ENCODE peak calls at places on chromosome 12, in ten cellular contexts. One of them, this sample, is unnamed.
A peak's percentile ranks its signal among the peaks of the same experiment; 100 is the strongest.

GRCh38 chr12:46569826-46570390 is 197.3 kb upstream of the SLC38A2 start:
- DNase-seq in Peyer's patch: no peak
- DNase-seq in AG04450: no peak
- DNase-seq in endothelial cell of umbilical vein: no peak
- DNase-seq in pancreas: no peak
- DNase-seq in HCT116: no peak
- DNase-seq in A549: no peak
- DNase-seq in esophagus muscularis mucosa: no peak
- DNase-seq in WERI-Rb-1: no peak
- DNase-seq in heart left ventricle: no peak
- DNase-seq in this sample: no peak

GRCh38 chr12:130632582-130633174 is 83.4 kb downstream of the RIMBP2 start:
- DNase-seq in A549: no peak
- DNase-seq in Peyer's patch: no peak
- DNase-seq in AG04450: no peak
- DNase-seq in pancreas: no peak
- DNase-seq in WERI-Rb-1: no peak
- DNase-seq in esophagus muscularis mucosa: no peak
- DNase-seq in endothelial cell of umbilical vein: no peak
- DNase-seq in heart left ventricle: no peak
- DNase-seq in HCT116: no peak
- DNase-seq in this sample: no peak

GRCh38 chr12:32312049-32312670 is 87.2 kb upstream of the FGD4 start:
- DNase-seq in WERI-Rb-1: no peak
- DNase-seq in esophagus muscularis mucosa: no peak
- DNase-seq in pancreas: no peak
- DNase-seq in HCT116: peak; percentile 55
- DNase-seq in heart left ventricle: no peak
- DNase-seq in Peyer's patch: no peak
- DNase-seq in AG04450: peak; percentile 46
- DNase-seq in A549: peak; percentile 45
- DNase-seq in endothelial cell of umbilical vein: peak; percentile 85
- DNase-seq in this sample: peak; percentile 84

GRCh38 chr12:53575502-53576264 is 50.5 kb downstream of the ATF7 start:
- DNase-seq in WERI-Rb-1: no peak
- DNase-seq in heart left ventricle: no peak
- DNase-seq in pancreas: no peak
- DNase-seq in endothelial cell of umbilical vein: no peak
- DNase-seq in Peyer's patch: peak; percentile 51
- DNase-seq in HCT116: no peak
- DNase-seq in A549: peak; percentile 42
- DNase-seq in esophagus muscularis mucosa: no peak
- DNase-seq in AG04450: peak; percentile 32
- DNase-seq in this sample: peak; percentile 86

GRCh38 chr12:10457760-10458159 is 4.6 kb upstream of the KLRC1 start:
- DNase-seq in heart left ventricle: no peak
- DNase-seq in esophagus muscularis mucosa: no peak
- DNase-seq in endothelial cell of umbilical vein: no peak
- DNase-seq in A549: no peak
- DNase-seq in pancreas: no peak
- DNase-seq in Peyer's patch: no peak
- DNase-seq in HCT116: no peak
- DNase-seq in AG04450: no peak
- DNase-seq in WERI-Rb-1: no peak
- DNase-seq in this sample: no peak

GRCh38 chr12:104718581-104718980 is 239.5 kb downstream of the SLC41A2 start:
- DNase-seq in AG04450: no peak
- DNase-seq in Peyer's patch: no peak
- DNase-seq in WERI-Rb-1: no peak
- DNase-seq in esophagus muscularis mucosa: no peak
- DNase-seq in A549: no peak
- DNase-seq in endothelial cell of umbilical vein: no peak
- DNase-seq in pancreas: no peak
- DNase-seq in HCT116: no peak
- DNase-seq in heart left ventricle: no peak
- DNase-seq in this sample: no peak

GRCh38 chr12:2017724-2018337 is 13.6 kb upstream of the DCP1B start:
- DNase-seq in endothelial cell of umbilical vein: peak; percentile 79
- DNase-seq in Peyer's patch: no peak
- DNase-seq in esophagus muscularis mucosa: no peak
- DNase-seq in A549: no peak
- DNase-seq in pancreas: no peak
- DNase-seq in AG04450: no peak
- DNase-seq in HCT116: no peak
- DNase-seq in heart left ventricle: no peak
- DNase-seq in WERI-Rb-1: no peak
- DNase-seq in this sample: no peak

GRCh38 chr12:91333966-91334365 is 151.3 kb upstream of the DCN start:
- DNase-seq in esophagus muscularis mucosa: no peak
- DNase-seq in pancreas: no peak
- DNase-seq in endothelial cell of umbilical vein: no peak
- DNase-seq in HCT116: no peak
- DNase-seq in AG04450: no peak
- DNase-seq in WERI-Rb-1: no peak
- DNase-seq in heart left ventricle: no peak
- DNase-seq in A549: no peak
- DNase-seq in Peyer's patch: no peak
- DNase-seq in this sample: no peak

GRCh38 chr12:127678945-127679344 is 588.0 kb upstream of the TMEM132C start:
- DNase-seq in pancreas: no peak
- DNase-seq in HCT116: no peak
- DNase-seq in WERI-Rb-1: no peak
- DNase-seq in A549: no peak
- DNase-seq in AG04450: no peak
- DNase-seq in Peyer's patch: no peak
- DNase-seq in esophagus muscularis mucosa: peak; percentile 82
- DNase-seq in heart left ventricle: no peak
- DNase-seq in endothelial cell of umbilical vein: no peak
- DNase-seq in this sample: no peak

GRCh38 chr12:53660064-53660463 is 15.8 kb downstream of the ATP5MC2 start:
- DNase-seq in pancreas: no peak
- DNase-seq in heart left ventricle: peak; percentile 56
- DNase-seq in endothelial cell of umbilical vein: peak; percentile 34
- DNase-seq in HCT116: no peak
- DNase-seq in WERI-Rb-1: no peak
- DNase-seq in Peyer's patch: no peak
- DNase-seq in esophagus muscularis mucosa: no peak
- DNase-seq in AG04450: no peak
- DNase-seq in A549: no peak
- DNase-seq in this sample: peak; percentile 78

GRCh38 chr12:47802312-47802711 is 17.4 kb downstream of the HDAC7 start:
- DNase-seq in endothelial cell of umbilical vein: no peak
- DNase-seq in esophagus muscularis mucosa: no peak
- DNase-seq in heart left ventricle: no peak
- DNase-seq in AG04450: no peak
- DNase-seq in Peyer's patch: no peak
- DNase-seq in HCT116: no peak
- DNase-seq in A549: no peak
- DNase-seq in WERI-Rb-1: no peak
- DNase-seq in pancreas: no peak
- DNase-seq in this sample: no peak

GRCh38 chr12:19419086-19419485 is 20.2 kb upstream of the AEBP2 start:
- DNase-seq in HCT116: no peak
- DNase-seq in A549: no peak
- DNase-seq in WERI-Rb-1: no peak
- DNase-seq in pancreas: no peak
- DNase-seq in Peyer's patch: no peak
- DNase-seq in endothelial cell of umbilical vein: no peak
- DNase-seq in AG04450: no peak
- DNase-seq in heart left ventricle: no peak
- DNase-seq in esophagus muscularis mucosa: no peak
- DNase-seq in this sample: no peak

GRCh38 chr12:3725267-3726115 is 27.4 kb downstream of the CRACR2A start:
- DNase-seq in heart left ventricle: no peak
- DNase-seq in pancreas: no peak
- DNase-seq in endothelial cell of umbilical vein: peak; percentile 19
- DNase-seq in esophagus muscularis mucosa: peak; percentile 47
- DNase-seq in AG04450: no peak
- DNase-seq in WERI-Rb-1: no peak
- DNase-seq in Peyer's patch: no peak
- DNase-seq in HCT116: no peak
- DNase-seq in A549: no peak
- DNase-seq in this sample: peak; percentile 32

GRCh38 chr12:40820794-40821484 is 128.7 kb downstream of the CNTN1 start:
- DNase-seq in HCT116: no peak
- DNase-seq in endothelial cell of umbilical vein: no peak
- DNase-seq in A549: no peak
- DNase-seq in esophagus muscularis mucosa: no peak
- DNase-seq in heart left ventricle: no peak
- DNase-seq in pancreas: no peak
- DNase-seq in Peyer's patch: no peak
- DNase-seq in AG04450: no peak
- DNase-seq in WERI-Rb-1: no peak
- DNase-seq in this sample: no peak

GRCh38 chr12:29066061-29066588 is 83.0 kb upstream of the FAR2 start:
- DNase-seq in AG04450: no peak
- DNase-seq in endothelial cell of umbilical vein: peak; percentile 70
- DNase-seq in HCT116: peak; percentile 40
- DNase-seq in A549: no peak
- DNase-seq in heart left ventricle: no peak
- DNase-seq in pancreas: no peak
- DNase-seq in esophagus muscularis mucosa: no peak
- DNase-seq in WERI-Rb-1: no peak
- DNase-seq in Peyer's patch: no peak
- DNase-seq in this sample: no peak

GRCh38 chr12:85996280-85996679 is 122.2 kb downstream of the NTS start:
- DNase-seq in A549: no peak
- DNase-seq in esophagus muscularis mucosa: no peak
- DNase-seq in Peyer's patch: no peak
- DNase-seq in endothelial cell of umbilical vein: peak; percentile 81
- DNase-seq in AG04450: no peak
- DNase-seq in HCT116: no peak
- DNase-seq in heart left ventricle: no peak
- DNase-seq in pancreas: no peak
- DNase-seq in WERI-Rb-1: no peak
- DNase-seq in this sample: no peak

GRCh38 chr12:93231938-93232337 is 145.8 kb upstream of the NUDT4 start:
- DNase-seq in A549: no peak
- DNase-seq in WERI-Rb-1: peak; percentile 21
- DNase-seq in heart left ventricle: no peak
- DNase-seq in AG04450: no peak
- DNase-seq in pancreas: no peak
- DNase-seq in HCT116: no peak
- DNase-seq in endothelial cell of umbilical vein: no peak
- DNase-seq in esophagus muscularis mucosa: peak; percentile 26
- DNase-seq in Peyer's patch: no peak
- DNase-seq in this sample: no peak
- H3K4me3 ChIP-seq in A549: no peak overlapping the region
- H3K4me3 ChIP-seq in WERI-Rb-1: no peak overlapping the region
- H3K4me3 ChIP-seq in heart left ventricle: no peak overlapping the region
- H3K4me3 ChIP-seq in AG04450: no peak overlapping the region
- H3K4me3 ChIP-seq in pancreas: no peak overlapping the region
- H3K4me3 ChIP-seq in HCT116: no peak overlapping the region
- H3K4me3 ChIP-seq in endothelial cell of umbilical vein: no peak overlapping the region
- H3K4me3 ChIP-seq in esophagus muscularis mucosa: no peak overlapping the region
- H3K4me3 ChIP-seq in Peyer's patch: no peak overlapping the region
- H3K4me3 ChIP-seq in this sample: no peak overlapping the region

DNA sequence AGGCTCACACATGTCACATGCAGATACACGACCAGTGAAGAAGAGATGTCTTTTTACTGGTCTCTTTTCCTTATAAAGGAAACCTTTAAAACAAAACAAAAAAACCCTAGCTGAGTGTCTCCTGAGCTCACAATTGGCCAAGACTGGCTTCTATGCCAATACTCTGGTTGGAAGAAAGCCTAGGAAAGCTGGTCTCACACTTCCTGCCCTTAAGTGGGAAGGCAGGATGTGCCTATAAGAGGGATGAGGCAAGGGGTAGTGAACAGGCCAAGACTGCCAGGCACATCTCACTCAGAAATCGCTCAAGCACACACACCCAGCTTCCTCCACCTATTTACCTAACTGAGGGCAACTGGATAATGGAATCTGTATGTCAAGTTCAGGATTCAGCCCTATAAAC is 50.0 kb downstream of the SOCS2 start:
- DNase-seq in HCT116: no peak
- DNase-seq in esophagus muscularis mucosa: no peak
- DNase-seq in AG04450: no peak
- DNase-seq in Peyer's patch: no peak
- DNase-seq in A549: no peak
- DNase-seq in endothelial cell of umbilical vein: peak; percentile 14
- DNase-seq in pancreas: no peak
- DNase-seq in heart left ventricle: no peak
- DNase-seq in WERI-Rb-1: no peak
- DNase-seq in this sample: peak; percentile 69
- H3K27ac ChIP-seq in HCT116: no peak overlapping the region
- H3K27ac ChIP-seq in esophagus muscularis mucosa: no peak overlapping the region
- H3K27ac ChIP-seq in AG04450: no peak overlapping the region
- H3K27ac ChIP-seq in Peyer's patch: no peak overlapping the region
- H3K27ac ChIP-seq in A549: peak overlapping the region; percentile 37
- H3K27ac ChIP-seq in endothelial cell of umbilical vein: no peak overlapping the region
- H3K27ac ChIP-seq in pancreas: no peak overlapping the region
- H3K27ac ChIP-seq in heart left ventricle: no peak overlapping the region
- H3K27ac ChIP-seq in WERI-Rb-1: no peak overlapping the region
- H3K27ac ChIP-seq in this sample: no peak overlapping the region

DNA sequence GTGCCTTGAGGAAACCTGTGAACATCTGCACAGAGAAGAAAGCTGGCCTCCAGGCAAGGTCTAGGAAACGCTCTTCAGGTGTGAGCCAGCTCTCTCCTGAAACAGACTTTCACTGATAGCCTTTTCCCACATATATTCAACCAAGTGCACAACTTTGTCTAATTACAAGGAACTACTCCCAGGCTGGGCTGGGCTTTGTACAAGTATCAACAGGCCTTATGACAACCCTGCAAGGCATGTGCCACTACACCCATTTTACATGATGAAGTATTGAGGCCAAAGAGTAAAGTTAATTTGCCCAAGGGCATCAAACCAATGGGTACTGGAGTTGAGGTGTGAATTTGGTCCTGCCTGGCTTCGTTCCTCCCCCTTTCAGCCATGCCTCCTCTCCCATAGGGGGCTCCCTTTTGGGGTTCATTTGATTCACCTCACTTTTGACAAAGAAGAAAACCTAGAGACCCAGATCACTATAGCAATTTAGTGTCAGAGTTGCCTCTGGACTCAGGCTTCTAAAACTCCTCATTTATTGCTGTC is 2.1 kb downstream of the CSRP2 start:
- DNase-seq in pancreas: no peak
- DNase-seq in esophagus muscularis mucosa: peak; percentile 55
- DNase-seq in HCT116: no peak
- DNase-seq in heart left ventricle: no peak
- DNase-seq in WERI-Rb-1: no peak
- DNase-seq in Peyer's patch: no peak
- DNase-seq in endothelial cell of umbilical vein: no peak
- DNase-seq in AG04450: no peak
- DNase-seq in A549: no peak
- DNase-seq in this sample: no peak
- TF ChIP-seq CTCF in pancreas: no peak
- TF ChIP-seq CTCF in esophagus muscularis mucosa: no peak
- TF ChIP-seq CTCF in HCT116: no peak
- TF ChIP-seq CTCF in heart left ventricle: no peak
- TF ChIP-seq CTCF in WERI-Rb-1: no peak
- TF ChIP-seq CTCF in Peyer's patch: no peak
- TF ChIP-seq CTCF in endothelial cell of umbilical vein: no peak
- TF ChIP-seq CTCF in AG04450: no peak
- TF ChIP-seq CTCF in A549: no peak
- TF ChIP-seq CTCF in this sample: no peak

DNA sequence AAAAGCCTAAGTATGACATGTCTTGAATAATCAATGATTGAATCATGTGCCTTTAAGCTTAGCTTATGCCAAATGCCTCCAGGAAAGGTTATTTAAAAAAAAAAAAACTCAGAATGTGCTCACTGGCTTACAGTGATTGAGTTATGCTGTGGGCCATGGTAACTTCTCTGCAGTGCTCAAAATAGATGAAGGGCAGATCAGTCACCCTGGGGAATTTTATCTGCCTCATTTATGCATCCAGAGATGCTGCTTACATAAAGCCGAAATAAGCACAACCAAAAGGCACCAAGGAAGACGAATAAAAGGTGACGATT is 118.7 kb upstream of the MDM1 start:
- DNase-seq in pancreas: no peak
- DNase-seq in endothelial cell of umbilical vein: no peak
- DNase-seq in WERI-Rb-1: no peak
- DNase-seq in AG04450: no peak
- DNase-seq in Peyer's patch: no peak
- DNase-seq in HCT116: no peak
- DNase-seq in A549: no peak
- DNase-seq in esophagus muscularis mucosa: no peak
- DNase-seq in heart left ventricle: no peak
- DNase-seq in this sample: no peak
- H3K4me3 ChIP-seq in pancreas: no peak overlapping the region
- H3K4me3 ChIP-seq in endothelial cell of umbilical vein: no peak overlapping the region
- H3K4me3 ChIP-seq in WERI-Rb-1: no peak overlapping the region
- H3K4me3 ChIP-seq in AG04450: no peak overlapping the region
- H3K4me3 ChIP-seq in Peyer's patch: no peak overlapping the region
- H3K4me3 ChIP-seq in HCT116: no peak overlapping the region
- H3K4me3 ChIP-seq in A549: no peak overlapping the region
- H3K4me3 ChIP-seq in esophagus muscularis mucosa: peak overlapping the region; percentile 30
- H3K4me3 ChIP-seq in heart left ventricle: peak overlapping the region; percentile 9
- H3K4me3 ChIP-seq in this sample: no peak overlapping the region